ENCODE peak calls at places on chromosomes 7 and 10, in seven cellular contexts. F, N, I, R, Z, C and B are unnamed samples.

GRCh38 chr7:39721345-39721744 is 98.0 kb downstream of the RALA start:
- DNase-seq in C (no peak), R (no peak), Z (no peak), I (no peak), N (no peak), F (no peak), B (no peak)

GRCh38 chr10:370222-370825 is 235.1 kb downstream of the ZMYND11 start:
- DNase-seq in F (no peak), Z (no peak), C (no peak), R (no peak), N (no peak), I (no peak), B (no peak)

GRCh38 chr7:116911799-116912198 is 41.5 kb upstream of the ST7 start:
- DNase-seq in Z (no peak), C (no peak), R (no peak), I (no peak), F (no peak), N (no peak), B (no peak)

GRCh38 chr7:77760809-77761453 is 37.3 kb downstream of the TMEM60 start:
- DNase-seq in C (no peak), N (no peak), I (no peak), R (no peak), F (no peak), Z (no peak), B (no peak)

GRCh38 chr7:101631224-101631714 is 2.2 kb upstream of the MYL10 start:
- DNase-seq in N (no peak), C (no peak), R (no peak), Z (peak; percentile 30), I (no peak), F (no peak), B (no peak)

GRCh38 chr7:17367502-17367901 is 69.0 kb downstream of the AHR start:
- DNase-seq in N (no peak), I (no peak), F (no peak), C (no peak), R (no peak), Z (peak; percentile 44), B (no peak)

GRCh38 chr7:50367570-50367969 is 63.1 kb downstream of the IKZF1 start:
- DNase-seq in Z (no peak), C (no peak), I (no peak), R (no peak), F (no peak), N (no peak), B (no peak)

GRCh38 chr7:2488681-2489080 is 12.5 kb upstream of the GRIFIN start:
- DNase-seq in I (no peak), R (no peak), Z (no peak), F (no peak), C (no peak), N (no peak), B (no peak)

GRCh38 chr10:49578392-49578791 is 31.7 kb upstream of the SLC18A3 start:
- DNase-seq in C (no peak), I (no peak), R (no peak), F (no peak), Z (no peak), N (no peak), B (no peak)

GRCh38 chr7:70314221-70314620 is 715.9 kb downstream of the AUTS2 start:
- DNase-seq in F (no peak), I (no peak), Z (no peak), R (no peak), C (no peak), N (no peak), B (no peak)

GRCh38 chr7:137919987-137920386 is 73.2 kb upstream of the DGKI start:
- DNase-seq in C (no peak), N (no peak), R (no peak), I (no peak), Z (no peak), F (no peak), B (no peak)

GRCh38 chr10:70510904-70511303 is 32.3 kb downstream of the PALD1 start:
- DNase-seq in F (no peak), N (no peak), R (no peak), Z (no peak), I (no peak), C (no peak), B (no peak)

GRCh38 chr10:17003666-17004065 is 125.9 kb downstream of the CUBN start:
- DNase-seq in C (no peak), N (no peak), Z (no peak), R (no peak), F (no peak), I (no peak), B (no peak)

GRCh38 chr10:76738991-76739390 is 898.6 kb downstream of the KCNMA1 start:
- DNase-seq in N (no peak), R (no peak), C (no peak), I (no peak), Z (no peak), F (no peak), B (no peak)

GRCh38 chr10:71396714-71397339 is at the start of gene CDH23:
- DNase-seq in F (peak; percentile 59), N (no peak), R (no peak), I (peak; percentile 59), Z (no peak), C (peak; percentile 36), B (no peak)

GRCh38 chr10:78925800-78926319 is 142.9 kb upstream of the ZMIZ1 start:
- DNase-seq in N (peak; percentile 96), R (no peak), Z (peak; percentile 96), I (peak; percentile 33), F (no peak), C (no peak), B (no peak)

GRCh38 chr7:12674861-12675260 is 12.6 kb upstream of the ARL4A start:
- DNase-seq in R (no peak), C (no peak), F (no peak), N (no peak), Z (peak; percentile 68), I (no peak), B (no peak)

GRCh38 chr10:62613429-62613828 is 191.1 kb upstream of the ADO start:
- DNase-seq in Z (peak; percentile 61), R (no peak), N (no peak), C (no peak), F (no peak), I (no peak), B (no peak)

GRCh38 chr7:74355091-74355490 is 65.9 kb downstream of the CLIP2 start:
- DNase-seq in C (no peak), F (no peak), R (peak; percentile 51), N (peak; percentile 27), I (peak; percentile 47), Z (peak; percentile 85), B (peak; percentile 30)

GRCh38 chr10:127815147-127815546 is 77.6 kb downstream of the CLRN3 start:
- DNase-seq in F (no peak), I (no peak), N (no peak), C (no peak), R (no peak), Z (no peak), B (no peak)
- TF ChIP-seq CTCF in F (no peak), I (no peak), N (peak; percentile 20), C (no peak), R (peak; percentile 46), Z (peak; percentile 2), B (peak; percentile 40)

DNA sequence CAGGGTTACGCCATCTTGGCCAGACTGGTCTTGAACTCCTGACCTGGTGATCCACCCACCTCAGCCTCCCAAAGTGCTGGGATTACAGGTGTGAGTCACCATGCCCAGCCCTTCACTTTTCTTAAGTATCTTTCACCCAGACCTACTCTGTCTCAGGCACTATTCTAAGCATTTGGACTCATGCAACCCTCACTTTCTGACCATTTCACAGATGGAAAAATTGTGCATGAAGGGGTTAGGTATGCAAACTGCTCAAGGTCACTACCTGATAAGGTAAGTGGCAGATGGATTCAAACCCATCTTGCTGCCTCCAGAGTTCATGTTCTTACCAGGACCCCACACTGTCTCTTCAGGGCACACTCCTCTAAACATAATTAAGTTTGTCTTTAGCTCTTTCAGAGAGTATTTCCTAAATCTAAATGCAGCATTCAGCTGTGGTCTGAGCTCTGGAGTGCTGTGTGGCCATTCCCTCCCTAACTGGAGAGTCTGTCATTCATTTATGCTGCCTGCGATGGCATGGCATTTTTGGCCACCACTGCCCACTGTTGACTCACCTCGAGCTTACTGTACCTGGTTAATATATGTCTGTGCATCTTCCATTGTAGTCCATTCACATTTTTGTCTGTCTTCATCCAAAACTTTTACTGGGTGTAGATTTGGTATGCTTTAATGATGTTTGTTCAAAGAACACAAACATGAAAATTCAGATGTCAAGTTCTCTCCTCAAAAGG is 88.4 kb downstream of the CCDC71L start:
- DNase-seq in I (no peak), F (no peak), C (no peak), Z (no peak), N (no peak), R (no peak), B (no peak)
- H3K4me3 ChIP-seq in I (no peak overlapping the region), F (no peak overlapping the region), C (no peak overlapping the region), Z (no peak overlapping the region), N (no peak overlapping the region), R (no peak overlapping the region), B (no peak overlapping the region)

GRCh38 chr10:36068542-36068941 is 426.4 kb upstream of the FZD8 start:
- DNase-seq in N (no peak), F (no peak), I (no peak), R (no peak), C (no peak), Z (no peak), B (no peak)
- TF ChIP-seq CTCF in N (no peak), F (no peak), I (no peak), R (no peak), C (no peak), Z (no peak), B (no peak)

GRCh38 chr7:25454562-25455031 is 226.3 kb upstream of the NPVF start:
- DNase-seq in R (no peak), F (no peak), Z (peak; percentile 39), I (no peak), N (no peak), C (no peak), B (no peak)
- H3K4me3 ChIP-seq in R (no peak overlapping the region), F (no peak overlapping the region), Z (no peak overlapping the region), I (peak overlapping the region; percentile 25), N (no peak overlapping the region), C (no peak overlapping the region), B (no peak overlapping the region)